ENCODE peak calls at places on chromosomes 2 and 18, in four cellular contexts. One of them, this sample, is unnamed.
A peak's percentile ranks its signal among the peaks of the same experiment; 100 is the strongest.

GRCh38 chr2:27651056-27651455 is 12.4 kb downstream of the SUPT7L start:
- DNase-seq in NCI-H1092 treated with DMSO at 0.1 percent for 48 hours: no peak
- DNase-seq in cardiac fibroblast: no peak
- DNase-seq in frontal cortex: no peak
- DNase-seq in this sample: no peak

GRCh38 chr2:25885933-25886332 is 7.6 kb upstream of the ASXL2 start:
- DNase-seq in NCI-H1092 treated with DMSO at 0.1 percent for 48 hours: no peak
- DNase-seq in cardiac fibroblast: peak; percentile 89
- DNase-seq in frontal cortex: no peak
- DNase-seq in this sample: no peak

GRCh38 chr2:101398026-101398830 is 10.9 kb upstream of the CREG2 start:
- DNase-seq in NCI-H1092 treated with DMSO at 0.1 percent for 48 hours: no peak
- DNase-seq in cardiac fibroblast: no peak
- DNase-seq in frontal cortex: no peak
- DNase-seq in this sample: no peak

GRCh38 chr18:12434541-12434929 is 26.8 kb downstream of the PRELID3A start:
- DNase-seq in NCI-H1092 treated with DMSO at 0.1 percent for 48 hours: no peak
- DNase-seq in cardiac fibroblast: no peak
- DNase-seq in frontal cortex: no peak
- DNase-seq in this sample: no peak

GRCh38 chr2:179612591-179613298 is 248.7 kb downstream of the ZNF385B start:
- DNase-seq in NCI-H1092 treated with DMSO at 0.1 percent for 48 hours: no peak
- DNase-seq in cardiac fibroblast: no peak
- DNase-seq in frontal cortex: no peak
- DNase-seq in this sample: no peak

GRCh38 chr18:37385846-37386435 is 179.7 kb downstream of the CELF4 start:
- DNase-seq in NCI-H1092 treated with DMSO at 0.1 percent for 48 hours: peak; percentile 38
- DNase-seq in cardiac fibroblast: peak; percentile 53
- DNase-seq in frontal cortex: peak; percentile 51
- DNase-seq in this sample: no peak

GRCh38 chr2:4690913-4691312 is 987.5 kb downstream of the DCDC2C start:
- DNase-seq in NCI-H1092 treated with DMSO at 0.1 percent for 48 hours: no peak
- DNase-seq in cardiac fibroblast: no peak
- DNase-seq in frontal cortex: no peak
- DNase-seq in this sample: no peak

GRCh38 chr2:143525006-143525405 is 395.8 kb downstream of the ARHGAP15 start:
- DNase-seq in NCI-H1092 treated with DMSO at 0.1 percent for 48 hours: no peak
- DNase-seq in cardiac fibroblast: no peak
- DNase-seq in frontal cortex: no peak
- DNase-seq in this sample: no peak

GRCh38 chr18:33805592-33805991 is 227.6 kb downstream of the ASXL3 start:
- DNase-seq in NCI-H1092 treated with DMSO at 0.1 percent for 48 hours: no peak
- DNase-seq in cardiac fibroblast: no peak
- DNase-seq in frontal cortex: no peak
- DNase-seq in this sample: peak; percentile 32

GRCh38 chr2:31384351-31384750 is 30.2 kb downstream of the XDH start:
- DNase-seq in NCI-H1092 treated with DMSO at 0.1 percent for 48 hours: no peak
- DNase-seq in cardiac fibroblast: peak; percentile 95
- DNase-seq in frontal cortex: no peak
- DNase-seq in this sample: no peak

GRCh38 chr2:10566021-10566420 is 117.9 kb upstream of the ODC1 start:
- DNase-seq in NCI-H1092 treated with DMSO at 0.1 percent for 48 hours: no peak
- DNase-seq in cardiac fibroblast: no peak
- DNase-seq in frontal cortex: no peak
- DNase-seq in this sample: no peak

GRCh38 chr18:32775628-32776027 is 2.8 kb upstream of the KLHL14 start:
- DNase-seq in NCI-H1092 treated with DMSO at 0.1 percent for 48 hours: peak; percentile 54
- DNase-seq in cardiac fibroblast: no peak
- DNase-seq in frontal cortex: no peak
- DNase-seq in this sample: no peak

This sample was measured in T47D.